ENCODE peak calls at places on chromosomes 6 and 20, in seven cellular contexts. One of them, this sample, is unnamed.

GRCh38 chr20:33444797-33445560 is 1.4 kb upstream of the SNTA1 start:
- DNase-seq in dermis blood vessel endothelial cell: peak; percentile 19
- DNase-seq in HFFc6: no peak
- DNase-seq in cardiac muscle cell: no peak
- DNase-seq in glutamatergic neuron: no peak
- DNase-seq in hippocampal formation: no peak
- DNase-seq in GM03348: no peak
- DNase-seq in this sample: peak; percentile 75

GRCh38 chr20:25738198-25738597 is 41.5 kb upstream of the ZNF337 start:
- DNase-seq in hippocampal formation: no peak
- DNase-seq in cardiac muscle cell: no peak
- DNase-seq in dermis blood vessel endothelial cell: no peak
- DNase-seq in glutamatergic neuron: no peak
- DNase-seq in HFFc6: peak; percentile 71
- DNase-seq in GM03348: no peak
- DNase-seq in this sample: no peak

GRCh38 chr6:144466716-144467115 is 181.6 kb downstream of the UTRN start:
- DNase-seq in GM03348: no peak
- DNase-seq in cardiac muscle cell: no peak
- DNase-seq in dermis blood vessel endothelial cell: no peak
- DNase-seq in glutamatergic neuron: no peak
- DNase-seq in hippocampal formation: no peak
- DNase-seq in HFFc6: no peak
- DNase-seq in this sample: no peak

GRCh38 chr6:45816674-45817297 is 198.9 kb downstream of the CLIC5 start:
- DNase-seq in hippocampal formation: no peak
- DNase-seq in HFFc6: peak; percentile 49
- DNase-seq in glutamatergic neuron: no peak
- DNase-seq in cardiac muscle cell: no peak
- DNase-seq in GM03348: no peak
- DNase-seq in dermis blood vessel endothelial cell: no peak
- DNase-seq in this sample: no peak

GRCh38 chr6:18386302-18386976 is 711 bp upstream of the RNF144B start:
- DNase-seq in glutamatergic neuron: no peak
- DNase-seq in cardiac muscle cell: peak; percentile 42
- DNase-seq in GM03348: no peak
- DNase-seq in dermis blood vessel endothelial cell: peak; percentile 87
- DNase-seq in HFFc6: no peak
- DNase-seq in hippocampal formation: no peak
- DNase-seq in this sample: peak; percentile 90

GRCh38 chr20:35042268-35042667 is 50.3 kb downstream of the TRPC4AP start:
- DNase-seq in hippocampal formation: no peak
- DNase-seq in dermis blood vessel endothelial cell: no peak
- DNase-seq in cardiac muscle cell: no peak
- DNase-seq in GM03348: no peak
- DNase-seq in glutamatergic neuron: no peak
- DNase-seq in HFFc6: no peak
- DNase-seq in this sample: no peak

GRCh38 chr20:3340443-3340842 is 67.0 kb downstream of the DNAAF9 start:
- DNase-seq in glutamatergic neuron: no peak
- DNase-seq in dermis blood vessel endothelial cell: peak; percentile 20
- DNase-seq in GM03348: peak; percentile 27
- DNase-seq in HFFc6: no peak
- DNase-seq in hippocampal formation: peak; percentile 16
- DNase-seq in cardiac muscle cell: peak; percentile 37
- DNase-seq in this sample: no peak

GRCh38 chr6:127956260-127956888 is 55.5 kb upstream of the THEMIS start:
- DNase-seq in hippocampal formation: no peak
- DNase-seq in glutamatergic neuron: no peak
- DNase-seq in cardiac muscle cell: no peak
- DNase-seq in GM03348: no peak
- DNase-seq in dermis blood vessel endothelial cell: no peak
- DNase-seq in HFFc6: peak; percentile 66
- DNase-seq in this sample: no peak

GRCh38 chr20:37969949-37970855 is 63.1 kb downstream of the TTI1 start:
- DNase-seq in hippocampal formation: no peak
- DNase-seq in HFFc6: no peak
- DNase-seq in cardiac muscle cell: no peak
- DNase-seq in GM03348: peak; percentile 43
- DNase-seq in dermis blood vessel endothelial cell: no peak
- DNase-seq in glutamatergic neuron: no peak
- DNase-seq in this sample: no peak

GRCh38 chr6:155026366-155027045 is 31.4 kb downstream of the TIAM2 start:
- DNase-seq in dermis blood vessel endothelial cell: peak; percentile 64
- DNase-seq in glutamatergic neuron: no peak
- DNase-seq in HFFc6: peak; percentile 87
- DNase-seq in cardiac muscle cell: peak; percentile 81
- DNase-seq in GM03348: peak; percentile 79
- DNase-seq in hippocampal formation: no peak
- DNase-seq in this sample: peak; percentile 41

GRCh38 chr20:24630486-24631172 is 161.2 kb downstream of the SYNDIG1 start:
- DNase-seq in cardiac muscle cell: no peak
- DNase-seq in dermis blood vessel endothelial cell: no peak
- DNase-seq in GM03348: no peak
- DNase-seq in HFFc6: no peak
- DNase-seq in glutamatergic neuron: no peak
- DNase-seq in hippocampal formation: no peak
- DNase-seq in this sample: no peak

This sample was measured in HepG2.